ENCODE peak calls at places on chromosomes 3 and 15, in five cellular contexts. One of them, this sample, is unnamed.

GRCh38 chr3:136862611-136862951 is 573 bp downstream of the NCK1 start:
- DNase-seq in HCT116: peak; percentile 24
- DNase-seq in GM23338: peak; percentile 70
- DNase-seq in GM23248: peak; percentile 76
- DNase-seq in hepatocyte: peak; percentile 81
- DNase-seq in this sample: peak; percentile 54

GRCh38 chr3:194333212-194333980 is 17.7 kb downstream of the CPN2 start:
- DNase-seq in HCT116: peak; percentile 76
- DNase-seq in GM23338: peak; percentile 91
- DNase-seq in GM23248: peak; percentile 78
- DNase-seq in hepatocyte: peak; percentile 92
- DNase-seq in this sample: peak; percentile 95

GRCh38 chr15:22968356-22968755 is 11.8 kb downstream of the CYFIP1 start:
- DNase-seq in HCT116: no peak
- DNase-seq in GM23338: no peak
- DNase-seq in GM23248: peak; percentile 95
- DNase-seq in hepatocyte: no peak
- DNase-seq in this sample: peak; percentile 84

GRCh38 chr3:27345493-27345892 is 23.7 kb downstream of the NEK10 start:
- DNase-seq in HCT116: no peak
- DNase-seq in GM23338: no peak
- DNase-seq in GM23248: no peak
- DNase-seq in hepatocyte: no peak
- DNase-seq in this sample: peak; percentile 48

GRCh38 chr3:184338538-184338945 is 1.1 kb downstream of the FAM131A start:
- DNase-seq in HCT116: no peak
- DNase-seq in GM23338: peak; percentile 93
- DNase-seq in GM23248: peak; percentile 54
- DNase-seq in hepatocyte: peak; percentile 85
- DNase-seq in this sample: no peak

GRCh38 chr15:101017041-101017754 is 98.0 kb downstream of the LRRK1 start:
- DNase-seq in HCT116: no peak
- DNase-seq in GM23338: peak; percentile 74
- DNase-seq in GM23248: no peak
- DNase-seq in hepatocyte: no peak
- DNase-seq in this sample: peak; percentile 4

GRCh38 chr3:150744041-150745026 is 18.6 kb downstream of the SIAH2 start:
- DNase-seq in HCT116: no peak
- DNase-seq in GM23338: no peak
- DNase-seq in GM23248: no peak
- DNase-seq in hepatocyte: no peak
- DNase-seq in this sample: peak; percentile 57

GRCh38 chr15:66505430-66505811 is 295 bp downstream of the ZWILCH start:
- DNase-seq in HCT116: no peak
- DNase-seq in GM23338: no peak
- DNase-seq in GM23248: peak; percentile 70
- DNase-seq in hepatocyte: no peak
- DNase-seq in this sample: peak; percentile 28

GRCh38 chr15:71779073-71779797 is 31.1 kb upstream of the NR2E3 start:
- DNase-seq in HCT116: no peak
- DNase-seq in GM23338: no peak
- DNase-seq in GM23248: no peak
- DNase-seq in hepatocyte: no peak
- DNase-seq in this sample: no peak

GRCh38 chr3:55742027-55742710 is 255.1 kb upstream of the WNT5A start:
- DNase-seq in HCT116: no peak
- DNase-seq in GM23338: no peak
- DNase-seq in GM23248: peak; percentile 13
- DNase-seq in hepatocyte: no peak
- DNase-seq in this sample: no peak

GRCh38 chr3:4841225-4841624 is 138.0 kb upstream of the BHLHE40 start:
- DNase-seq in HCT116: no peak
- DNase-seq in GM23338: peak; percentile 14
- DNase-seq in GM23248: no peak
- DNase-seq in hepatocyte: no peak
- DNase-seq in this sample: no peak

GRCh38 chr15:68650901-68651709 is 72.3 kb downstream of the CORO2B start:
- DNase-seq in HCT116: peak; percentile 51
- DNase-seq in GM23338: peak; percentile 94
- DNase-seq in GM23248: no peak
- DNase-seq in hepatocyte: peak; percentile 70
- DNase-seq in this sample: peak; percentile 35

GRCh38 chr15:69881310-69881660 is 216.4 kb downstream of the TLE3 start:
- DNase-seq in HCT116: no peak
- DNase-seq in GM23338: no peak
- DNase-seq in GM23248: no peak
- DNase-seq in hepatocyte: peak; percentile 24
- DNase-seq in this sample: peak; percentile 67

GRCh38 chr3:55042591-55042990 is 114.7 kb upstream of the LRTM1 start:
- DNase-seq in HCT116: no peak
- DNase-seq in GM23338: no peak
- DNase-seq in GM23248: peak; percentile 38
- DNase-seq in hepatocyte: no peak
- DNase-seq in this sample: no peak

GRCh38 chr3:194565597-194566190 is 67.5 kb downstream of the TMEM44 start:
- DNase-seq in HCT116: no peak
- DNase-seq in GM23338: peak; percentile 55
- DNase-seq in GM23248: peak; percentile 73
- DNase-seq in hepatocyte: no peak
- DNase-seq in this sample: peak; percentile 74

GRCh38 chr3:45204136-45204535 is 22.0 kb downstream of the TMEM158 start:
- DNase-seq in HCT116: no peak
- DNase-seq in GM23338: no peak
- DNase-seq in GM23248: peak; percentile 53
- DNase-seq in hepatocyte: peak; percentile 33
- DNase-seq in this sample: peak; percentile 43

GRCh38 chr15:32659340-32659831 is 17.9 kb downstream of the SCG5 start:
- DNase-seq in HCT116: no peak
- DNase-seq in GM23338: no peak
- DNase-seq in GM23248: peak; percentile 95
- DNase-seq in hepatocyte: no peak
- DNase-seq in this sample: peak; percentile 91

GRCh38 chr3:188133219-188133618 is 20.7 kb upstream of the LPP start:
- DNase-seq in HCT116: no peak
- DNase-seq in GM23338: no peak
- DNase-seq in GM23248: peak; percentile 88
- DNase-seq in hepatocyte: no peak
- DNase-seq in this sample: peak; percentile 53

GRCh38 chr15:69085325-69086081 is 71.0 kb downstream of the NOX5 start:
- DNase-seq in HCT116: no peak
- DNase-seq in GM23338: no peak
- DNase-seq in GM23248: no peak
- DNase-seq in hepatocyte: no peak
- DNase-seq in this sample: no peak

GRCh38 chr15:49301562-49301961 is 121.5 kb upstream of the FGF7 start:
- DNase-seq in HCT116: no peak
- DNase-seq in GM23338: no peak
- DNase-seq in GM23248: peak; percentile 50
- DNase-seq in hepatocyte: no peak
- DNase-seq in this sample: peak; percentile 30

GRCh38 chr3:123369085-123369484 is 79.8 kb downstream of the ADCY5 start:
- DNase-seq in HCT116: no peak
- DNase-seq in GM23338: no peak
- DNase-seq in GM23248: no peak
- DNase-seq in hepatocyte: no peak
- DNase-seq in this sample: no peak

GRCh38 chr3:175057406-175057805 is 198.3 kb downstream of the NAALADL2 start:
- DNase-seq in HCT116: no peak
- DNase-seq in GM23338: no peak
- DNase-seq in GM23248: no peak
- DNase-seq in hepatocyte: no peak
- DNase-seq in this sample: no peak

GRCh38 chr15:90160781-90161727 is 40.1 kb upstream of the SEMA4B start:
- DNase-seq in HCT116: no peak
- DNase-seq in GM23338: peak; percentile 79
- DNase-seq in GM23248: no peak
- DNase-seq in hepatocyte: peak; percentile 49
- DNase-seq in this sample: peak; percentile 91
- TF ChIP-seq EZH2phosphoT487 in HCT116: no peak
- TF ChIP-seq EZH2phosphoT487 in GM23338: no peak
- TF ChIP-seq EZH2phosphoT487 in GM23248: no peak
- TF ChIP-seq EZH2phosphoT487 in hepatocyte: no peak
- TF ChIP-seq EZH2phosphoT487 in this sample: no peak

GRCh38 chr3:42265059-42265991 is 660 bp downstream of the CCK start:
- DNase-seq in HCT116: no peak
- DNase-seq in GM23338: peak; percentile 20
- DNase-seq in GM23248: no peak
- DNase-seq in hepatocyte: no peak
- DNase-seq in this sample: no peak

GRCh38 chr3:42266085-42266484 is at the start of gene CCK:
- DNase-seq in HCT116: no peak
- DNase-seq in GM23338: no peak
- DNase-seq in GM23248: no peak
- DNase-seq in hepatocyte: no peak
- DNase-seq in this sample: no peak

GRCh38 chr3:42262525-42262924 is 3.5 kb downstream of the CCK start:
- DNase-seq in HCT116: peak; percentile 13
- DNase-seq in GM23338: no peak
- DNase-seq in GM23248: peak; percentile 94
- DNase-seq in hepatocyte: no peak
- DNase-seq in this sample: peak; percentile 94

GRCh38 chr3:42264399-42265058 is 1.5 kb downstream of the CCK start:
- DNase-seq in HCT116: no peak
- DNase-seq in GM23338: peak; percentile 82
- DNase-seq in GM23248: peak; percentile 83
- DNase-seq in hepatocyte: no peak
- DNase-seq in this sample: no peak

GRCh38 chr3:42263354-42264346 is 2.3 kb downstream of the CCK start:
- DNase-seq in HCT116: peak; percentile 18
- DNase-seq in GM23338: peak; percentile 85
- DNase-seq in GM23248: peak; percentile 51
- DNase-seq in hepatocyte: peak; percentile 10
- DNase-seq in this sample: no peak
- TF ChIP-seq EZH2 in HCT116: no peak
- TF ChIP-seq EZH2 in GM23338: no peak
- TF ChIP-seq EZH2 in GM23248: peak; percentile 92
- TF ChIP-seq EZH2 in hepatocyte: no peak
- TF ChIP-seq EZH2 in this sample: no peak

GRCh38 chr3:148815736-148816135 is 11.9 kb upstream of the CPB1 start:
- DNase-seq in HCT116: no peak
- DNase-seq in GM23338: no peak
- DNase-seq in GM23248: no peak
- DNase-seq in hepatocyte: no peak
- DNase-seq in this sample: no peak

GRCh38 chr3:148816427-148816826 is 11.2 kb upstream of the CPB1 start:
- DNase-seq in HCT116: no peak
- DNase-seq in GM23338: no peak
- DNase-seq in GM23248: no peak
- DNase-seq in hepatocyte: no peak
- DNase-seq in this sample: no peak

GRCh38 chr3:148816971-148817519 is 10.6 kb upstream of the CPB1 start:
- DNase-seq in HCT116: no peak
- DNase-seq in GM23338: no peak
- DNase-seq in GM23248: no peak
- DNase-seq in hepatocyte: no peak
- DNase-seq in this sample: no peak

GRCh38 chr3:148815316-148815715 is 12.3 kb upstream of the CPB1 start:
- DNase-seq in HCT116: no peak
- DNase-seq in GM23338: no peak
- DNase-seq in GM23248: no peak
- DNase-seq in hepatocyte: no peak
- DNase-seq in this sample: no peak

DNA sequence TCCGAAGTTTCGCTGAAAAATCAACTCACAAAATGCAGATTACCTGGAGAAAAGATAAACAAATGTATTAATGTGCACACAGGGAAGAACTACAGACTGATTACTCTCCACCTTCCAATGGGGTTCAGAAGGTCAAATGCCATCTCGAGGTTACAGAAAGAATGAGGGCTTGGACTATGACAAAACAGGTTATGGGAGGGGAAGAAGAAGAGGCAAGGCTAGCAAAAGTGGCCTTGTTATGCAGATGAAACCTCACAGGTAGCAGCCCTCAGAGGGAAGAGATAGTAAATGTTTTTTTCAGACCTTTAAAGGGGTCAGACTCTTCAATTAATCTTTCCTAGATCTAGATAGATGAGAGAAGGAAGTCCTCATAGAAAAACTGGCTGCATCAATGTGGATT is 6.7 kb upstream of the CPB1 start:
- DNase-seq in HCT116: no peak
- DNase-seq in GM23338: peak; percentile 73
- DNase-seq in GM23248: no peak
- DNase-seq in hepatocyte: no peak
- DNase-seq in this sample: no peak
- H2AFZ ChIP-seq in HCT116: no peak overlapping the region
- H2AFZ ChIP-seq in GM23338: no peak overlapping the region
- H2AFZ ChIP-seq in GM23248: no peak overlapping the region
- H2AFZ ChIP-seq in hepatocyte: no peak overlapping the region
- H2AFZ ChIP-seq in this sample: no peak overlapping the region

DNA sequence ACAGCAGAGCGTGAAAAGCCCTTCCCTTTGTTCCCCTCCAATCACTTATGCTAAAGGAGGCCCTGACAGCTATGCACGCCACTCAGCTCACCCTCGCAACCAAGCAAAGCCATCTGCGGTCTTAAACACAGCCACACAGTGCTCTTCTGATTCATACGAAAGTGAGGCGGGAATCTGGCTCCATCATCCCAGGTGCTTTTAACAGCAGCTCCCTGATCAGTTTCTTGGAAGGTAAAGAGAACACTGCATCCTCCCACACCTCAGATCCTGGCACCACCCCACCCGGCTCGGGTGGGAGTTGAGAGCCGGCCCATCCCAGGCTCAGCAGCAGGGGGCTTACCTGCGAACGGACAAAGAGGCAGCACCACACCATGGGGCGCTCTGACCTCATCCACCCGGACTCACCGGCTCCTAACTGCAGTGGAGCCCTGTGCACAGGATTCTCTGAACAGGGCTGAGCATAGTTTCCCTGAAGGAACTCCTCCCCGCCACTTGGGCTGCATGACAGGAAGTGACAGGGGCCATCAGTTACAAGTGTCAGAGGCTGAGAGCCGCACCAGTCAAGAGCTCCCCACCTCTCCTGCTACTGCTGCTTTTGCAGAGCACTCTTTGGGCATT is 114.3 kb upstream of the ARHGEF3 start:
- DNase-seq in HCT116: no peak
- DNase-seq in GM23338: peak; percentile 39
- DNase-seq in GM23248: no peak
- DNase-seq in hepatocyte: no peak
- DNase-seq in this sample: no peak
- TF ChIP-seq EZH2phosphoT487 in HCT116: no peak
- TF ChIP-seq EZH2phosphoT487 in GM23338: no peak
- TF ChIP-seq EZH2phosphoT487 in GM23248: no peak
- TF ChIP-seq EZH2phosphoT487 in hepatocyte: no peak
- TF ChIP-seq EZH2phosphoT487 in this sample: no peak

GRCh38 chr15:41512512-41513281 is 930 bp downstream of the LTK start:
- DNase-seq in HCT116: no peak
- DNase-seq in GM23338: peak; percentile 48
- DNase-seq in GM23248: peak; percentile 56
- DNase-seq in hepatocyte: no peak
- DNase-seq in this sample: no peak
- TF ChIP-seq EZH2 in HCT116: no peak
- TF ChIP-seq EZH2 in GM23338: peak; percentile 84
- TF ChIP-seq EZH2 in GM23248: peak; percentile 97
- TF ChIP-seq EZH2 in hepatocyte: peak; percentile 80
- TF ChIP-seq EZH2 in this sample: no peak